ENCODE peak calls at places on chromosomes 2 and 18, in six cellular contexts. One of them, this sample, is unnamed.
A peak's percentile ranks its signal among the peaks of the same experiment; 100 is the strongest.

GRCh38 chr2:50594233-50594632 is 437.7 kb downstream of the NRXN1 start:
- DNase-seq in NCI-H2029: no peak
- DNase-seq in AG08395: no peak
- DNase-seq in hypothalamus: no peak
- DNase-seq in AG08396: no peak
- DNase-seq in MM.1S: no peak
- DNase-seq in this sample: no peak

GRCh38 chr2:63791387-63791786 is 50.3 kb upstream of the UGP2 start:
- DNase-seq in NCI-H2029: no peak
- DNase-seq in AG08395: no peak
- DNase-seq in hypothalamus: no peak
- DNase-seq in AG08396: no peak
- DNase-seq in MM.1S: no peak
- DNase-seq in this sample: no peak

GRCh38 chr2:42048318-42049251 is 764 bp downstream of the PKDCC start:
- DNase-seq in NCI-H2029: peak; percentile 6
- DNase-seq in AG08395: peak; percentile 36
- DNase-seq in hypothalamus: no peak
- DNase-seq in AG08396: peak; percentile 48
- DNase-seq in MM.1S: no peak
- DNase-seq in this sample: no peak

GRCh38 chr18:62183578-62184195 is 3.2 kb downstream of the PIGN start:
- DNase-seq in NCI-H2029: peak; percentile 11
- DNase-seq in AG08395: peak; percentile 40
- DNase-seq in hypothalamus: no peak
- DNase-seq in AG08396: peak; percentile 29
- DNase-seq in MM.1S: peak; percentile 70
- DNase-seq in this sample: no peak

GRCh38 chr2:230899786-230900185 is 25.3 kb downstream of the GPR55 start:
- DNase-seq in NCI-H2029: no peak
- DNase-seq in AG08395: no peak
- DNase-seq in hypothalamus: no peak
- DNase-seq in AG08396: no peak
- DNase-seq in MM.1S: no peak
- DNase-seq in this sample: no peak

GRCh38 chr2:85353876-85354285 is 447 bp downstream of the RETSAT start:
- DNase-seq in NCI-H2029: no peak
- DNase-seq in AG08395: peak; percentile 36
- DNase-seq in hypothalamus: no peak
- DNase-seq in AG08396: peak; percentile 38
- DNase-seq in MM.1S: no peak
- DNase-seq in this sample: no peak

GRCh38 chr2:102037681-102038080 is 45.9 kb downstream of the IL1R2 start:
- DNase-seq in NCI-H2029: no peak
- DNase-seq in AG08395: peak; percentile 68
- DNase-seq in hypothalamus: no peak
- DNase-seq in AG08396: no peak
- DNase-seq in MM.1S: no peak
- DNase-seq in this sample: no peak

GRCh38 chr18:14174706-14175085 is 42.5 kb upstream of the ZNF519 start:
- DNase-seq in NCI-H2029: no peak
- DNase-seq in AG08395: no peak
- DNase-seq in hypothalamus: no peak
- DNase-seq in AG08396: no peak
- DNase-seq in MM.1S: no peak
- DNase-seq in this sample: no peak

GRCh38 chr2:165790461-165790860 is 3.6 kb downstream of the GALNT3 start:
- DNase-seq in NCI-H2029: no peak
- DNase-seq in AG08395: no peak
- DNase-seq in hypothalamus: no peak
- DNase-seq in AG08396: no peak
- DNase-seq in MM.1S: no peak
- DNase-seq in this sample: no peak

GRCh38 chr18:31486165-31486564 is 11.8 kb upstream of the DSG2 start:
- DNase-seq in NCI-H2029: no peak
- DNase-seq in AG08395: no peak
- DNase-seq in hypothalamus: no peak
- DNase-seq in AG08396: no peak
- DNase-seq in MM.1S: no peak
- DNase-seq in this sample: no peak

GRCh38 chr2:237876518-237876917 is 17.1 kb downstream of the RAMP1 start:
- DNase-seq in NCI-H2029: no peak
- DNase-seq in AG08395: no peak
- DNase-seq in hypothalamus: no peak
- DNase-seq in AG08396: no peak
- DNase-seq in MM.1S: no peak
- DNase-seq in this sample: no peak

GRCh38 chr2:127080226-127080940 is 26.6 kb downstream of the BIN1 start:
- DNase-seq in NCI-H2029: no peak
- DNase-seq in AG08395: no peak
- DNase-seq in hypothalamus: no peak
- DNase-seq in AG08396: no peak
- DNase-seq in MM.1S: no peak
- DNase-seq in this sample: no peak

GRCh38 chr2:178296394-178297090 is 102.2 kb downstream of the OSBPL6 start:
- DNase-seq in NCI-H2029: no peak
- DNase-seq in AG08395: no peak
- DNase-seq in hypothalamus: no peak
- DNase-seq in AG08396: no peak
- DNase-seq in MM.1S: no peak
- DNase-seq in this sample: no peak

GRCh38 chr18:55243852-55244251 is 284.6 kb upstream of the CCDC68 start:
- DNase-seq in NCI-H2029: no peak
- DNase-seq in AG08395: peak; percentile 40
- DNase-seq in hypothalamus: no peak
- DNase-seq in AG08396: no peak
- DNase-seq in MM.1S: no peak
- DNase-seq in this sample: no peak

GRCh38 chr2:227578642-227579041 is 20.1 kb upstream of the SCYGR2 start:
- DNase-seq in NCI-H2029: no peak
- DNase-seq in AG08395: no peak
- DNase-seq in hypothalamus: no peak
- DNase-seq in AG08396: no peak
- DNase-seq in MM.1S: no peak
- DNase-seq in this sample: no peak

GRCh38 chr2:217978536-217979150 is 24.2 kb downstream of the TNS1 start:
- DNase-seq in NCI-H2029: no peak
- DNase-seq in AG08395: no peak
- DNase-seq in hypothalamus: no peak
- DNase-seq in AG08396: no peak
- DNase-seq in MM.1S: no peak
- DNase-seq in this sample: no peak

GRCh38 chr2:105252271-105252670 is 10.7 kb downstream of the GPR45 start:
- DNase-seq in NCI-H2029: no peak
- DNase-seq in AG08395: no peak
- DNase-seq in hypothalamus: no peak
- DNase-seq in AG08396: no peak
- DNase-seq in MM.1S: no peak
- DNase-seq in this sample: no peak

GRCh38 chr2:241128266-241128665 is 21.0 kb downstream of the PASK start:
- DNase-seq in NCI-H2029: no peak
- DNase-seq in AG08395: no peak
- DNase-seq in hypothalamus: no peak
- DNase-seq in AG08396: no peak
- DNase-seq in MM.1S: no peak
- DNase-seq in this sample: no peak

GRCh38 chr2:240392948-240393830 is 42.3 kb upstream of the GPC1 start:
- DNase-seq in NCI-H2029: no peak
- DNase-seq in AG08395: no peak
- DNase-seq in hypothalamus: no peak
- DNase-seq in AG08396: no peak
- DNase-seq in MM.1S: no peak
- DNase-seq in this sample: no peak

GRCh38 chr2:29325544-29325943 is 210.3 kb downstream of the CLIP4 start:
- DNase-seq in NCI-H2029: no peak
- DNase-seq in AG08395: no peak
- DNase-seq in hypothalamus: no peak
- DNase-seq in AG08396: no peak
- DNase-seq in MM.1S: no peak
- DNase-seq in this sample: no peak

GRCh38 chr2:94871226-94872087 is at the start of gene TEKT4:
- DNase-seq in NCI-H2029: peak; percentile 20
- DNase-seq in AG08395: no peak
- DNase-seq in hypothalamus: no peak
- DNase-seq in AG08396: no peak
- DNase-seq in MM.1S: no peak
- DNase-seq in this sample: no peak

GRCh38 chr2:174623690-174624089 is 26.1 kb upstream of the WIPF1 start:
- DNase-seq in NCI-H2029: no peak
- DNase-seq in AG08395: no peak
- DNase-seq in hypothalamus: no peak
- DNase-seq in AG08396: no peak
- DNase-seq in MM.1S: no peak
- DNase-seq in this sample: no peak

GRCh38 chr2:240620149-240620731 is 5.0 kb upstream of the GPR35 start:
- DNase-seq in NCI-H2029: no peak
- DNase-seq in AG08395: no peak
- DNase-seq in hypothalamus: no peak
- DNase-seq in AG08396: no peak
- DNase-seq in MM.1S: no peak
- DNase-seq in this sample: no peak

GRCh38 chr2:50444286-50444685 is 587.6 kb downstream of the NRXN1 start:
- DNase-seq in NCI-H2029: peak; percentile 24
- DNase-seq in AG08395: no peak
- DNase-seq in hypothalamus: no peak
- DNase-seq in AG08396: no peak
- DNase-seq in MM.1S: no peak
- DNase-seq in this sample: peak; percentile 9

GRCh38 chr2:143843696-143844095 is 676.2 kb downstream of the ZEB2 start:
- DNase-seq in NCI-H2029: no peak
- DNase-seq in AG08395: no peak
- DNase-seq in hypothalamus: no peak
- DNase-seq in AG08396: no peak
- DNase-seq in MM.1S: no peak
- DNase-seq in this sample: no peak

GRCh38 chr2:133109772-133110171 is 439.8 kb upstream of the LYPD1 start:
- DNase-seq in NCI-H2029: no peak
- DNase-seq in AG08395: peak; percentile 31
- DNase-seq in hypothalamus: no peak
- DNase-seq in AG08396: peak; percentile 47
- DNase-seq in MM.1S: no peak
- DNase-seq in this sample: no peak

GRCh38 chr2:226423498-226423960 is 376.1 kb downstream of the IRS1 start:
- DNase-seq in NCI-H2029: no peak
- DNase-seq in AG08395: no peak
- DNase-seq in hypothalamus: peak; percentile 27
- DNase-seq in AG08396: no peak
- DNase-seq in MM.1S: peak; percentile 88
- DNase-seq in this sample: no peak

GRCh38 chr2:7015007-7015950 is 98.1 kb downstream of the RNF144A start:
- DNase-seq in NCI-H2029: no peak
- DNase-seq in AG08395: no peak
- DNase-seq in hypothalamus: no peak
- DNase-seq in AG08396: no peak
- DNase-seq in MM.1S: no peak
- DNase-seq in this sample: no peak

GRCh38 chr2:217092710-217093379 is 233.0 kb upstream of the TNP1 start:
- DNase-seq in NCI-H2029: no peak
- DNase-seq in AG08395: no peak
- DNase-seq in hypothalamus: no peak
- DNase-seq in AG08396: no peak
- DNase-seq in MM.1S: no peak
- DNase-seq in this sample: no peak